ENCODE peak calls at places on chromosomes 1 and 21, in eight cellular contexts. B is ascending aorta, Q is BE2C, J is fibroblast of lung, P is aorta, H is uterus, G is upper lobe of left lung, L is ovary. D is an unnamed sample.
A peak's percentile ranks its signal among the peaks of the same experiment; 100 is the strongest.

GRCh38 chr1:243926803-243927245 is 76.8 kb upstream of the AKT3 start:
- DNase-seq in G (no peak), J (peak; percentile 76), B (no peak), L (no peak), P (no peak), Q (no peak), H (no peak), D (no peak)

GRCh38 chr21:45644041-45644906 is 749 bp downstream of the PCBP3 start:
- DNase-seq in J (peak; percentile 28), B (no peak), H (no peak), L (peak; percentile 52), G (peak; percentile 92), P (no peak), Q (peak; percentile 53), D (no peak)

GRCh38 chr1:156963621-156964020 is 43.2 kb downstream of the LRRC71 start:
- DNase-seq in H (no peak), P (no peak), Q (no peak), L (no peak), B (no peak), J (peak; percentile 3), G (no peak), D (no peak)

GRCh38 chr1:24374891-24375786 is 38.4 kb downstream of the STPG1 start:
- DNase-seq in P (no peak), Q (no peak), J (no peak), B (no peak), H (no peak), G (no peak), L (no peak), D (no peak)

GRCh38 chr1:21781971-21782867 is 730 bp downstream of the USP48 start:
- DNase-seq in J (peak; percentile 56), B (no peak), Q (peak; percentile 34), P (peak; percentile 20), H (no peak), G (no peak), L (no peak), D (no peak)

GRCh38 chr1:23554481-23555224 is 4.6 kb downstream of the ID3 start:
- DNase-seq in P (peak; percentile 94), J (peak; percentile 78), H (peak; percentile 84), Q (peak; percentile 91), L (peak; percentile 88), G (peak; percentile 96), B (peak; percentile 47), D (no peak)

GRCh38 chr1:239997515-239998311 is 94.0 kb upstream of the FMN2 start:
- DNase-seq in H (no peak), L (no peak), B (no peak), P (no peak), Q (peak; percentile 55), G (peak; percentile 86), J (no peak), D (no peak)

GRCh38 chr1:902023-902422 is 21.7 kb upstream of the SAMD11 start:
- DNase-seq in P (no peak), H (no peak), B (peak; percentile 6), G (peak; percentile 23), L (no peak), J (no peak), Q (no peak), D (no peak)

GRCh38 chr1:217647791-217648190 is 16.6 kb downstream of the SPATA17 start:
- DNase-seq in P (no peak), G (no peak), Q (no peak), L (no peak), B (no peak), H (no peak), J (no peak), D (no peak)

GRCh38 chr1:205582046-205582445 is 49.8 kb downstream of the ELK4 start:
- DNase-seq in H (no peak), B (no peak), J (no peak), L (no peak), G (no peak), P (peak; percentile 14), Q (no peak), D (no peak)

DNA sequence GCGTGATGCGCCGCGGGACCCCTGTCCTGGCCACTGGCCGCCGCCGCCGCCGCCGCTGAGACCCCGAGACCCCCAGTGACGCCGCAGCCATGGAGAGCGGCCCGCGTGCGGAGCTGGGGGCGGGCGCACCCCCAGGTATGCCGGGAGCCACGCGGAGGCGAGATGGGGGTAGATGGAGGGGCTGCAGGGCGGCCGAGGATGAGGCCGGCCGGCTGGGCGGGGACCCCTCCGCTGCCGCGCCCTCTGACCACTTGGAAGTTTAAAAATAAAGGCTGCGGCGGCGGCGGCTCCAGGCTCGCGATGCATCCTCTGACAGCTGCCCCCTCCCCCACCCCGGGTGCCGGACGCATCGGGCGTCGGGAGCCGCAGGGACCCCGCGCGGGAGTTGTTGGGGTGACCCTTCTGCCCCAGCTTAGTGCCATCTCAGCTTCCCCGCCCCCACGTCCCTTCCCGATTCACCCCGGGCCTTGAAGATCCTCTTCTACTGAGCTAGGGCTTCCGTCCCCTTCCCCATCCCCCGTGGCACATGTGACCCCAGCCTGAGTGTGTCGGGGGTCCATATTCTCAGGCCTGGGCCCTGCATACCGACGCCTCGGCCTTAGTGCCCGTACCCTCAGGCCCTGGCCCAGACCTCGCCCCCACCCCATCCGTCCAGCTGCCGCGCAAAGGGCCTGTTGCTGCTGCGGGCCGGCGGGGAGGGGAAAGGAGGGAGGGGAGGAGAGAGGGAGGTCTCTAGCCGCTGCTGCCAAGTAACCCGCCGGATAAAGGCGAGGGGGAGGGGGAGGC is 562 bp downstream of the MAP7D1 start:
- DNase-seq in Q (peak; percentile 71), J (peak; percentile 59), L (peak; percentile 80), P (peak; percentile 90), H (peak; percentile 68), B (no peak), G (peak; percentile 90), D (no peak)
- H3K4me1 ChIP-seq in Q (peaks cover 4% of the 10 kb centered on the region), J (peaks cover 22% of the 10 kb centered on the region), L (peaks cover 18% of the 10 kb centered on the region), P (no peaks in the 10 kb centered on the region), H (peaks cover 5% of the 10 kb centered on the region), B (peaks cover 49% of the 10 kb centered on the region), G (peaks cover 68% of the 10 kb centered on the region), D (peaks cover 51% of the 10 kb centered on the region)

GRCh38 chr1:184743062-184743756 is 11.4 kb downstream of the EDEM3 start:
- DNase-seq in J (no peak), G (no peak), Q (no peak), P (no peak), B (no peak), L (no peak), H (no peak), D (no peak)

GRCh38 chr1:184745929-184746583 is 8.6 kb downstream of the EDEM3 start:
- DNase-seq in L (no peak), G (no peak), J (no peak), B (no peak), H (no peak), P (no peak), Q (peak; percentile 49), D (no peak)

GRCh38 chr1:184747089-184747955 is 7.3 kb downstream of the EDEM3 start:
- DNase-seq in J (no peak), H (no peak), G (no peak), P (no peak), B (no peak), L (no peak), Q (no peak), D (no peak)

GRCh38 chr1:184748767-184749166 is 5.9 kb downstream of the EDEM3 start:
- DNase-seq in J (peak; percentile 33), G (no peak), H (no peak), Q (no peak), B (no peak), L (no peak), P (no peak), D (no peak)

DNA sequence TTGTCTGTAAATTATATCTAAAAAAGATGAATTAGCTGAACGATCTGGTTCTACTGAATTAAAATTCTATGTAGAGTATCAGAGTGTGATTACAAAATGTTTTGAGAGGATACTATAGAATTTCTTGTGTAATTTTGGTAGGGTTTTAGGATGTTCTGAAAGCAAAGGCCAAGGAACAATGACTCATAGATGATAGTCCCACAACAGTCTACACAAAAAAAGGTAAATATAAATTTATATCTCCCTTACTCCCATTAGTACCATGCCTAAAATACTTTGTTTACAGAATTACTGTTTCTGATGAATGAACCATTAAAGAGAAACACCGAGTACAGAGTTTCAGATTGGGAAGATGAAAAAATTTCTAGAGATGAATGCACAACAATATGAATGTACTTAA is 9.5 kb downstream of the EDEM3 start:
- DNase-seq in L (no peak), P (no peak), Q (no peak), G (no peak), B (no peak), J (peak; percentile 3), H (no peak), D (no peak)
- H3K4me1 ChIP-seq in L (no peaks in the 10 kb centered on the region), P (peaks cover 1% of the 10 kb centered on the region), Q (peaks cover 31% of the 10 kb centered on the region), G (peaks cover 34% of the 10 kb centered on the region), B (peaks cover 5% of the 10 kb centered on the region), J (peaks cover 2% of the 10 kb centered on the region), H (peaks cover 4% of the 10 kb centered on the region), D (peaks cover 19% of the 10 kb centered on the region)

DNA sequence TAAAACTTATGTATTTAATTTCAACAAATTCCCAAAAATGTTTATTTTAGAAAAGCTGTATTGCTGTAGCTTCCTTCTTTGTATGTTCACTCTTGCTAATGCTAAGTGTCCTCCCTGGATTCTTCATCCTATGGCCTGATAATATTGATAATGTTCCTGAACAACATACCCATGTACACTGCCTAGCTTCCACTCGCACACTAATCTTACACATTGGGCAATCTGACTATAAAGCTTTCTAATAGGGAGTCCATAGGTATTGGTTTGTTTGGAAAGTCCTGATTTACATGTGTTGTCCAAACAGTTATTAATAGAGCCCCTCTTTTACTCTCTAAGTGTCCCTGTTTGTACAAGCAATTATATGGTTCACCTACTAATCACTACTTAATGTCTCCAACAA is 783 bp downstream of the F13B start:
- DNase-seq in Q (no peak), J (no peak), B (no peak), P (no peak), G (no peak), L (no peak), H (no peak), D (no peak)
- H3K4me1 ChIP-seq in Q (no peaks in the 10 kb centered on the region), J (no peaks in the 10 kb centered on the region), B (no peaks in the 10 kb centered on the region), P (no peaks in the 10 kb centered on the region), G (no peaks in the 10 kb centered on the region), L (no peaks in the 10 kb centered on the region), H (no peaks in the 10 kb centered on the region), D (no peaks in the 10 kb centered on the region)

GRCh38 chr1:151312439-151313225 is 14.6 kb downstream of the PI4KB start:
- DNase-seq in H (no peak), Q (no peak), P (no peak), G (no peak), B (no peak), L (no peak), J (no peak), D (no peak)

GRCh38 chr1:151311589-151312331 is 15.5 kb downstream of the PI4KB start:
- DNase-seq in G (no peak), L (peak; percentile 62), H (peak; percentile 85), P (peak; percentile 86), J (peak; percentile 100), Q (peak; percentile 77), B (peak; percentile 81), D (peak; percentile 19)

GRCh38 chr1:151315565-151316235 is 11.5 kb downstream of the PI4KB start:
- DNase-seq in B (no peak), P (no peak), L (no peak), H (no peak), Q (no peak), G (no peak), J (no peak), D (no peak)

GRCh38 chr1:151314137-151314875 is 12.9 kb downstream of the PI4KB start:
- DNase-seq in P (peak; percentile 93), H (peak; percentile 92), J (peak; percentile 92), L (peak; percentile 92), B (no peak), Q (no peak), G (no peak), D (no peak)

DNA sequence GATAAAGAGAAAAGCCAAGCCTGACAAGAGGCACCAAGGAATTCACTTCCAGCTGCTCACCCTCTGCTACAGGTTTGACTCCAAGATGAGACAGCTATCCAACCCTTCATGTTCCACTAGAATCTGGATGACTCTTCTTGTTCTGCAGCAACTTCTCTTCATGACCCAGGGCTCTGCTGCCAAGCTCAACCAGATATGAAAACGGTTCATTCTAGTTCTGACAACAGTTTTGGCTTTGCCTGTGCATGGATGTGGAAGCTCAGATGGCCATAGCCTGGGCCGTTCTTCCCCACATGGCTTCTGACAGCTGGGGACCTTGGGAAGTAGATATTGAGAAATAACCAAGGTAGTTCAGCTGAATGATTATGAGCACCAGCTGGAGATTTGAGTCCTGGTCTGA is 13.7 kb downstream of the PI4KB start:
- DNase-seq in B (no peak), J (peak; percentile 36), H (peak; percentile 58), G (no peak), Q (no peak), P (no peak), L (no peak), D (no peak)
- H3K4me1 ChIP-seq in B (peaks cover 38% of the 10 kb centered on the region), J (peaks cover 49% of the 10 kb centered on the region), H (peaks cover 44% of the 10 kb centered on the region), G (peaks cover 36% of the 10 kb centered on the region), Q (peaks cover 15% of the 10 kb centered on the region), P (peaks cover 2% of the 10 kb centered on the region), L (peaks cover 29% of the 10 kb centered on the region), D (peaks cover 50% of the 10 kb centered on the region)